ENCODE peak calls at places on chromosome 20, in six cellular contexts. U is transverse colon, R is HCT116, F is NAMALWA, G is K562, N is uterus. V is an unnamed sample.

GRCh38 chr20:1934578-1935573 is 39.7 kb downstream of the SIRPA start:
- DNase-seq in U (no peak), R (no peak), F (no peak), G (no peak), N (peak), V (no peak)

GRCh38 chr20:2585811-2586210 is 49.4 kb downstream of the TMC2 start:
- DNase-seq in U (no peak), R (no peak), F (no peak), G (no peak), N (no peak), V (no peak)

GRCh38 chr20:24533449-24533848 is 64.0 kb downstream of the SYNDIG1 start:
- DNase-seq in U (no peak), R (no peak), F (no peak), G (no peak), N (no peak), V (no peak)

GRCh38 chr20:35791097-35791496 is 19.3 kb downstream of the PHF20 start:
- DNase-seq in U (no peak), R (no peak), F (no peak), G (no peak), N (no peak), V (no peak)

GRCh38 chr20:11949711-11950110 is 32.0 kb downstream of the BTBD3 start:
- DNase-seq in U (peak), R (no peak), F (no peak), G (no peak), N (no peak), V (no peak)

GRCh38 chr20:63755933-63756647 is 16.5 kb downstream of the SLC2A4RG start:
- DNase-seq in U (no peak), R (no peak), F (no peak), G (no peak), N (no peak), V (no peak)

GRCh38 chr20:41182296-41183212 is 45.2 kb downstream of the PLCG1 start:
- DNase-seq in U (no peak), R (no peak), F (no peak), G (no peak), N (no peak), V (no peak)

GRCh38 chr20:40583195-40583594 is 105.8 kb downstream of the MAFB start:
- DNase-seq in U (peak), R (no peak), F (no peak), G (no peak), N (no peak), V (no peak)

GRCh38 chr20:33394718-33395117 is 6.6 kb downstream of the CDK5RAP1 start:
- DNase-seq in U (no peak), R (no peak), F (no peak), G (no peak), N (no peak), V (no peak)

GRCh38 chr20:46458891-46459750 is 52.7 kb upstream of the ELMO2 start:
- DNase-seq in U (peak), R (no peak), F (no peak), G (no peak), N (no peak), V (no peak)

GRCh38 chr20:31718952-31719643 is 3.6 kb downstream of the BCL2L1 start:
- DNase-seq in U (peak), R (no peak), F (no peak), G (no peak), N (no peak), V (no peak)

GRCh38 chr20:54379893-54380292 is 95.5 kb upstream of the DOK5 start:
- DNase-seq in U (no peak), R (no peak), F (no peak), G (no peak), N (no peak), V (no peak)

GRCh38 chr20:17513956-17514355 is 17.2 kb downstream of the BFSP1 start:
- DNase-seq in U (no peak), R (no peak), F (no peak), G (no peak), N (no peak), V (no peak)

GRCh38 chr20:41694796-41695195 is 76.6 kb upstream of the CHD6 start:
- DNase-seq in U (no peak), R (no peak), F (no peak), G (no peak), N (no peak), V (no peak)

GRCh38 chr20:37365760-37366638 is 20.1 kb downstream of the SRC start:
- DNase-seq in U (no peak), R (no peak), F (peak), G (no peak), N (no peak), V (no peak)

GRCh38 chr20:47365023-47365764 is 8.7 kb upstream of the ZMYND8 start:
- DNase-seq in U (no peak), R (no peak), F (no peak), G (peak), N (no peak), V (no peak)

GRCh38 chr20:3461191-3461874 is 9.5 kb upstream of the ATRN start:
- DNase-seq in U (no peak), R (no peak), F (no peak), G (no peak), N (no peak), V (no peak)

GRCh38 chr20:58571942-58572666 is 56.9 kb upstream of the APCDD1L start:
- DNase-seq in U (no peak), R (no peak), F (no peak), G (no peak), N (peak), V (no peak)

GRCh38 chr20:11214281-11214680 is 540.5 kb upstream of the JAG1 start:
- DNase-seq in U (no peak), R (no peak), F (no peak), G (no peak), N (no peak), V (no peak)

GRCh38 chr20:19745584-19745983 is 12.5 kb upstream of the RIN2 start:
- DNase-seq in U (no peak), R (no peak), F (no peak), G (no peak), N (no peak), V (no peak)

V was measured in stimulated activated naive CD4-positive, alpha-beta T cell.